ENCODE peak calls at places on chromosomes 7 and 10, in six cellular contexts. One of them, this sample, is unnamed.
A peak's percentile ranks its signal among the peaks of the same experiment; 100 is the strongest.

GRCh38 chr10:76649723-76650127 is 987.9 kb downstream of the KCNMA1 start:
- DNase-seq in central memory CD4-positive, alpha-beta T cell: no peak
- DNase-seq in DMS153: no peak
- DNase-seq in AG10803: peak; percentile 64
- DNase-seq in epithelial cell of esophagus: peak; percentile 55
- DNase-seq in activated T-cell treated with anti-CD3 and anti-CD28 coated beads for 1 hour: no peak
- DNase-seq in this sample: no peak

GRCh38 chr10:119713744-119714483 is 11.9 kb upstream of the INPP5F start:
- DNase-seq in central memory CD4-positive, alpha-beta T cell: no peak
- DNase-seq in AG10803: no peak
- DNase-seq in epithelial cell of esophagus: no peak
- DNase-seq in activated T-cell treated with anti-CD3 and anti-CD28 coated beads for 1 hour: no peak
- DNase-seq in DMS153: no peak
- DNase-seq in this sample: no peak

GRCh38 chr10:69884686-69885085 is 83.0 kb downstream of the COL13A1 start:
- DNase-seq in central memory CD4-positive, alpha-beta T cell: no peak
- DNase-seq in epithelial cell of esophagus: no peak
- DNase-seq in activated T-cell treated with anti-CD3 and anti-CD28 coated beads for 1 hour: no peak
- DNase-seq in DMS153: no peak
- DNase-seq in AG10803: no peak
- DNase-seq in this sample: no peak

GRCh38 chr10:48470115-48470892 is 134.6 kb downstream of the ARHGAP22 start:
- DNase-seq in central memory CD4-positive, alpha-beta T cell: no peak
- DNase-seq in activated T-cell treated with anti-CD3 and anti-CD28 coated beads for 1 hour: no peak
- DNase-seq in epithelial cell of esophagus: no peak
- DNase-seq in DMS153: peak; percentile 34
- DNase-seq in AG10803: no peak
- DNase-seq in this sample: no peak

GRCh38 chr7:1659696-1660095 is 10.4 kb upstream of the ELFN1 start:
- DNase-seq in DMS153: no peak
- DNase-seq in activated T-cell treated with anti-CD3 and anti-CD28 coated beads for 1 hour: no peak
- DNase-seq in central memory CD4-positive, alpha-beta T cell: no peak
- DNase-seq in AG10803: peak; percentile 98
- DNase-seq in epithelial cell of esophagus: peak; percentile 27
- DNase-seq in this sample: no peak

GRCh38 chr7:29194594-29195417 is at the start of gene CHN2:
- DNase-seq in AG10803: no peak
- DNase-seq in activated T-cell treated with anti-CD3 and anti-CD28 coated beads for 1 hour: peak; percentile 19
- DNase-seq in DMS153: peak; percentile 70
- DNase-seq in epithelial cell of esophagus: peak; percentile 51
- DNase-seq in central memory CD4-positive, alpha-beta T cell: peak; percentile 24
- DNase-seq in this sample: no peak

GRCh38 chr7:17462059-17462695 is 163.7 kb downstream of the AHR start:
- DNase-seq in AG10803: no peak
- DNase-seq in central memory CD4-positive, alpha-beta T cell: no peak
- DNase-seq in epithelial cell of esophagus: peak; percentile 69
- DNase-seq in DMS153: no peak
- DNase-seq in activated T-cell treated with anti-CD3 and anti-CD28 coated beads for 1 hour: no peak
- DNase-seq in this sample: no peak

GRCh38 chr10:75803816-75804576 is 372.6 kb downstream of the LRMDA start:
- DNase-seq in epithelial cell of esophagus: no peak
- DNase-seq in activated T-cell treated with anti-CD3 and anti-CD28 coated beads for 1 hour: no peak
- DNase-seq in central memory CD4-positive, alpha-beta T cell: no peak
- DNase-seq in DMS153: peak; percentile 25
- DNase-seq in AG10803: no peak
- DNase-seq in this sample: no peak

GRCh38 chr10:122281751-122282150 is 10.7 kb downstream of the BTBD16 start:
- DNase-seq in central memory CD4-positive, alpha-beta T cell: no peak
- DNase-seq in activated T-cell treated with anti-CD3 and anti-CD28 coated beads for 1 hour: no peak
- DNase-seq in epithelial cell of esophagus: no peak
- DNase-seq in DMS153: no peak
- DNase-seq in AG10803: no peak
- DNase-seq in this sample: no peak

GRCh38 chr7:132055331-132056120 is 499.1 kb upstream of the PODXL start:
- DNase-seq in epithelial cell of esophagus: no peak
- DNase-seq in DMS153: no peak
- DNase-seq in AG10803: no peak
- DNase-seq in activated T-cell treated with anti-CD3 and anti-CD28 coated beads for 1 hour: no peak
- DNase-seq in central memory CD4-positive, alpha-beta T cell: no peak
- DNase-seq in this sample: no peak

GRCh38 chr10:78865931-78866717 is 202.6 kb upstream of the ZMIZ1 start:
- DNase-seq in epithelial cell of esophagus: no peak
- DNase-seq in AG10803: no peak
- DNase-seq in activated T-cell treated with anti-CD3 and anti-CD28 coated beads for 1 hour: no peak
- DNase-seq in central memory CD4-positive, alpha-beta T cell: no peak
- DNase-seq in DMS153: no peak
- DNase-seq in this sample: no peak

GRCh38 chr7:105439174-105439893 is 50.6 kb upstream of the SRPK2 start:
- DNase-seq in AG10803: peak; percentile 96
- DNase-seq in central memory CD4-positive, alpha-beta T cell: no peak
- DNase-seq in epithelial cell of esophagus: peak; percentile 98
- DNase-seq in activated T-cell treated with anti-CD3 and anti-CD28 coated beads for 1 hour: no peak
- DNase-seq in DMS153: peak; percentile 77
- DNase-seq in this sample: no peak

GRCh38 chr10:58637372-58637771 is 124.7 kb downstream of the BICC1 start:
- DNase-seq in DMS153: no peak
- DNase-seq in AG10803: peak; percentile 96
- DNase-seq in activated T-cell treated with anti-CD3 and anti-CD28 coated beads for 1 hour: no peak
- DNase-seq in central memory CD4-positive, alpha-beta T cell: no peak
- DNase-seq in epithelial cell of esophagus: no peak
- DNase-seq in this sample: no peak

GRCh38 chr10:105974803-105975456 is 1189.6 kb downstream of the SORCS1 start:
- DNase-seq in epithelial cell of esophagus: peak; percentile 7
- DNase-seq in activated T-cell treated with anti-CD3 and anti-CD28 coated beads for 1 hour: no peak
- DNase-seq in central memory CD4-positive, alpha-beta T cell: no peak
- DNase-seq in AG10803: peak; percentile 29
- DNase-seq in DMS153: no peak
- DNase-seq in this sample: no peak

GRCh38 chr10:79434816-79435215 is 10.6 kb downstream of the ZCCHC24 start:
- DNase-seq in DMS153: no peak
- DNase-seq in central memory CD4-positive, alpha-beta T cell: no peak
- DNase-seq in AG10803: peak; percentile 76
- DNase-seq in activated T-cell treated with anti-CD3 and anti-CD28 coated beads for 1 hour: no peak
- DNase-seq in epithelial cell of esophagus: peak; percentile 32
- DNase-seq in this sample: no peak

GRCh38 chr7:131289051-131289450 is 38.6 kb upstream of the MKLN1 start:
- DNase-seq in central memory CD4-positive, alpha-beta T cell: no peak
- DNase-seq in DMS153: no peak
- DNase-seq in AG10803: no peak
- DNase-seq in epithelial cell of esophagus: no peak
- DNase-seq in activated T-cell treated with anti-CD3 and anti-CD28 coated beads for 1 hour: no peak
- DNase-seq in this sample: no peak

GRCh38 chr7:142459557-142459963 is 201.7 kb upstream of the PRSS58 start:
- DNase-seq in AG10803: peak; percentile 86
- DNase-seq in central memory CD4-positive, alpha-beta T cell: peak; percentile 28
- DNase-seq in epithelial cell of esophagus: peak; percentile 74
- DNase-seq in DMS153: no peak
- DNase-seq in activated T-cell treated with anti-CD3 and anti-CD28 coated beads for 1 hour: no peak
- DNase-seq in this sample: no peak

GRCh38 chr10:89167915-89168314 is 39.2 kb downstream of the CH25H start:
- DNase-seq in activated T-cell treated with anti-CD3 and anti-CD28 coated beads for 1 hour: no peak
- DNase-seq in central memory CD4-positive, alpha-beta T cell: no peak
- DNase-seq in AG10803: no peak
- DNase-seq in DMS153: no peak
- DNase-seq in epithelial cell of esophagus: peak; percentile 60
- DNase-seq in this sample: no peak

GRCh38 chr7:148983220-148984146 is 44.8 kb downstream of the PDIA4 start:
- DNase-seq in AG10803: peak; percentile 67
- DNase-seq in DMS153: peak; percentile 46
- DNase-seq in central memory CD4-positive, alpha-beta T cell: peak; percentile 86
- DNase-seq in activated T-cell treated with anti-CD3 and anti-CD28 coated beads for 1 hour: peak; percentile 66
- DNase-seq in epithelial cell of esophagus: peak; percentile 64
- DNase-seq in this sample: peak; percentile 71

GRCh38 chr7:153943428-153944370 is 108.5 kb upstream of the DPP6 start:
- DNase-seq in AG10803: no peak
- DNase-seq in central memory CD4-positive, alpha-beta T cell: no peak
- DNase-seq in activated T-cell treated with anti-CD3 and anti-CD28 coated beads for 1 hour: no peak
- DNase-seq in DMS153: peak; percentile 40
- DNase-seq in epithelial cell of esophagus: no peak
- DNase-seq in this sample: no peak

GRCh38 chr10:15351099-15351820 is 19.8 kb downstream of the FAM171A1 start:
- DNase-seq in DMS153: no peak
- DNase-seq in central memory CD4-positive, alpha-beta T cell: no peak
- DNase-seq in epithelial cell of esophagus: no peak
- DNase-seq in activated T-cell treated with anti-CD3 and anti-CD28 coated beads for 1 hour: no peak
- DNase-seq in AG10803: no peak
- DNase-seq in this sample: no peak

GRCh38 chr7:108973075-108973474 is 403.4 kb downstream of the DNAJB9 start:
- DNase-seq in epithelial cell of esophagus: peak; percentile 10
- DNase-seq in activated T-cell treated with anti-CD3 and anti-CD28 coated beads for 1 hour: no peak
- DNase-seq in AG10803: no peak
- DNase-seq in DMS153: no peak
- DNase-seq in central memory CD4-positive, alpha-beta T cell: no peak
- DNase-seq in this sample: no peak

GRCh38 chr10:62691331-62691730 is 113.2 kb upstream of the ADO start:
- DNase-seq in AG10803: no peak
- DNase-seq in epithelial cell of esophagus: no peak
- DNase-seq in central memory CD4-positive, alpha-beta T cell: no peak
- DNase-seq in DMS153: no peak
- DNase-seq in activated T-cell treated with anti-CD3 and anti-CD28 coated beads for 1 hour: no peak
- DNase-seq in this sample: no peak

GRCh38 chr10:79137404-79137803 is 68.6 kb downstream of the ZMIZ1 start:
- DNase-seq in epithelial cell of esophagus: no peak
- DNase-seq in activated T-cell treated with anti-CD3 and anti-CD28 coated beads for 1 hour: no peak
- DNase-seq in AG10803: no peak
- DNase-seq in central memory CD4-positive, alpha-beta T cell: no peak
- DNase-seq in DMS153: no peak
- DNase-seq in this sample: no peak